ENCODE peak calls at places on chromosomes 12 and 14, in nine cellular contexts. One of them, this sample, is unnamed.

GRCh38 chr12:111692575-111693210 is 6.8 kb downstream of the ACAD10 start:
- DNase-seq in SJSA1: no peak
- DNase-seq in AG20443: peak
- DNase-seq in stimulated activated CD8-positive, alpha-beta memory T cell treated with anti-CD3 and anti-CD28 coated beads, Interleukin-15, amount 100 ng/mL, for 24 hours: no peak
- DNase-seq in NCI-H1694 treated with DMSO at 0.1 percent for 48 hours: no peak
- DNase-seq in aorta: no peak
- DNase-seq in ureter: no peak
- DNase-seq in AG09319: no peak
- DNase-seq in stomach: no peak
- DNase-seq in this sample: peak

GRCh38 chr12:118033331-118033730 is 16.8 kb downstream of the RFC5 start:
- DNase-seq in SJSA1: no peak
- DNase-seq in AG20443: no peak
- DNase-seq in stimulated activated CD8-positive, alpha-beta memory T cell treated with anti-CD3 and anti-CD28 coated beads, Interleukin-15, amount 100 ng/mL, for 24 hours: no peak
- DNase-seq in NCI-H1694 treated with DMSO at 0.1 percent for 48 hours: no peak
- DNase-seq in aorta: no peak
- DNase-seq in ureter: no peak
- DNase-seq in AG09319: no peak
- DNase-seq in stomach: no peak
- DNase-seq in this sample: no peak

GRCh38 chr12:1592444-1593231 is 1.7 kb downstream of the FBXL14 start:
- DNase-seq in SJSA1: no peak
- DNase-seq in AG20443: peak
- DNase-seq in stimulated activated CD8-positive, alpha-beta memory T cell treated with anti-CD3 and anti-CD28 coated beads, Interleukin-15, amount 100 ng/mL, for 24 hours: peak
- DNase-seq in NCI-H1694 treated with DMSO at 0.1 percent for 48 hours: no peak
- DNase-seq in aorta: peak
- DNase-seq in ureter: no peak
- DNase-seq in AG09319: no peak
- DNase-seq in stomach: no peak
- DNase-seq in this sample: no peak

GRCh38 chr12:12207746-12208145 is 59.1 kb downstream of the LRP6 start:
- DNase-seq in SJSA1: no peak
- DNase-seq in AG20443: no peak
- DNase-seq in stimulated activated CD8-positive, alpha-beta memory T cell treated with anti-CD3 and anti-CD28 coated beads, Interleukin-15, amount 100 ng/mL, for 24 hours: no peak
- DNase-seq in NCI-H1694 treated with DMSO at 0.1 percent for 48 hours: no peak
- DNase-seq in aorta: no peak
- DNase-seq in ureter: no peak
- DNase-seq in AG09319: no peak
- DNase-seq in stomach: no peak
- DNase-seq in this sample: no peak

GRCh38 chr14:89797148-89797547 is 157.4 kb downstream of the EFCAB11 start:
- DNase-seq in SJSA1: no peak
- DNase-seq in AG20443: no peak
- DNase-seq in stimulated activated CD8-positive, alpha-beta memory T cell treated with anti-CD3 and anti-CD28 coated beads, Interleukin-15, amount 100 ng/mL, for 24 hours: no peak
- DNase-seq in NCI-H1694 treated with DMSO at 0.1 percent for 48 hours: no peak
- DNase-seq in aorta: no peak
- DNase-seq in ureter: no peak
- DNase-seq in AG09319: no peak
- DNase-seq in stomach: no peak
- DNase-seq in this sample: no peak

GRCh38 chr12:29510591-29511174 is 13.2 kb upstream of the OVCH1 start:
- DNase-seq in SJSA1: no peak
- DNase-seq in AG20443: no peak
- DNase-seq in stimulated activated CD8-positive, alpha-beta memory T cell treated with anti-CD3 and anti-CD28 coated beads, Interleukin-15, amount 100 ng/mL, for 24 hours: no peak
- DNase-seq in NCI-H1694 treated with DMSO at 0.1 percent for 48 hours: no peak
- DNase-seq in aorta: no peak
- DNase-seq in ureter: no peak
- DNase-seq in AG09319: no peak
- DNase-seq in stomach: no peak
- DNase-seq in this sample: no peak

GRCh38 chr12:53596920-53597363 is 29.2 kb downstream of the ATF7 start:
- DNase-seq in SJSA1: no peak
- DNase-seq in AG20443: peak
- DNase-seq in stimulated activated CD8-positive, alpha-beta memory T cell treated with anti-CD3 and anti-CD28 coated beads, Interleukin-15, amount 100 ng/mL, for 24 hours: no peak
- DNase-seq in NCI-H1694 treated with DMSO at 0.1 percent for 48 hours: no peak
- DNase-seq in aorta: no peak
- DNase-seq in ureter: no peak
- DNase-seq in AG09319: peak
- DNase-seq in stomach: no peak
- DNase-seq in this sample: no peak

GRCh38 chr14:85414142-85414541 is 115.8 kb upstream of the FLRT2 start:
- DNase-seq in SJSA1: no peak
- DNase-seq in AG20443: no peak
- DNase-seq in stimulated activated CD8-positive, alpha-beta memory T cell treated with anti-CD3 and anti-CD28 coated beads, Interleukin-15, amount 100 ng/mL, for 24 hours: no peak
- DNase-seq in NCI-H1694 treated with DMSO at 0.1 percent for 48 hours: no peak
- DNase-seq in aorta: no peak
- DNase-seq in ureter: no peak
- DNase-seq in AG09319: no peak
- DNase-seq in stomach: no peak
- DNase-seq in this sample: no peak

GRCh38 chr12:42282301-42282700 is 43.6 kb downstream of the ZCRB1 start:
- DNase-seq in SJSA1: no peak
- DNase-seq in AG20443: no peak
- DNase-seq in stimulated activated CD8-positive, alpha-beta memory T cell treated with anti-CD3 and anti-CD28 coated beads, Interleukin-15, amount 100 ng/mL, for 24 hours: no peak
- DNase-seq in NCI-H1694 treated with DMSO at 0.1 percent for 48 hours: no peak
- DNase-seq in aorta: no peak
- DNase-seq in ureter: no peak
- DNase-seq in AG09319: no peak
- DNase-seq in stomach: no peak
- DNase-seq in this sample: no peak

GRCh38 chr12:96908170-96908675 is 1.2 kb downstream of the NEDD1 start:
- DNase-seq in SJSA1: no peak
- DNase-seq in AG20443: no peak
- DNase-seq in stimulated activated CD8-positive, alpha-beta memory T cell treated with anti-CD3 and anti-CD28 coated beads, Interleukin-15, amount 100 ng/mL, for 24 hours: no peak
- DNase-seq in NCI-H1694 treated with DMSO at 0.1 percent for 48 hours: no peak
- DNase-seq in aorta: no peak
- DNase-seq in ureter: no peak
- DNase-seq in AG09319: no peak
- DNase-seq in stomach: no peak
- DNase-seq in this sample: no peak

GRCh38 chr14:20440882-20441281 is 4.9 kb upstream of the KLHL33 start:
- DNase-seq in SJSA1: no peak
- DNase-seq in AG20443: no peak
- DNase-seq in stimulated activated CD8-positive, alpha-beta memory T cell treated with anti-CD3 and anti-CD28 coated beads, Interleukin-15, amount 100 ng/mL, for 24 hours: no peak
- DNase-seq in NCI-H1694 treated with DMSO at 0.1 percent for 48 hours: no peak
- DNase-seq in aorta: no peak
- DNase-seq in ureter: no peak
- DNase-seq in AG09319: no peak
- DNase-seq in stomach: no peak
- DNase-seq in this sample: no peak

GRCh38 chr12:56040151-56040550 is 1.6 kb upstream of the RPS26 start:
- DNase-seq in SJSA1: no peak
- DNase-seq in AG20443: no peak
- DNase-seq in stimulated activated CD8-positive, alpha-beta memory T cell treated with anti-CD3 and anti-CD28 coated beads, Interleukin-15, amount 100 ng/mL, for 24 hours: no peak
- DNase-seq in NCI-H1694 treated with DMSO at 0.1 percent for 48 hours: no peak
- DNase-seq in aorta: no peak
- DNase-seq in ureter: no peak
- DNase-seq in AG09319: no peak
- DNase-seq in stomach: no peak
- DNase-seq in this sample: no peak

GRCh38 chr14:75294649-75295033 is 16.0 kb downstream of the FOS start:
- DNase-seq in SJSA1: no peak
- DNase-seq in AG20443: no peak
- DNase-seq in stimulated activated CD8-positive, alpha-beta memory T cell treated with anti-CD3 and anti-CD28 coated beads, Interleukin-15, amount 100 ng/mL, for 24 hours: no peak
- DNase-seq in NCI-H1694 treated with DMSO at 0.1 percent for 48 hours: peak
- DNase-seq in aorta: no peak
- DNase-seq in ureter: no peak
- DNase-seq in AG09319: no peak
- DNase-seq in stomach: no peak
- DNase-seq in this sample: no peak